ENCODE peak calls at places on chromosomes 13 and 19, in six cellular contexts. C is WTC11, T is H1, W is K562, L is GM12878, M is HepG2. O is an unnamed sample.

GRCh38 chr19:11195169-11195568 is 2.2 kb downstream of the KANK2 start:
- DNase-seq in C (no peak), T (no peak), W (no peak), L (no peak), M (no peak), O (no peak)

GRCh38 chr19:3304871-3305423 is 61.4 kb upstream of the NFIC start:
- DNase-seq in C (peak; percentile 81), T (no peak), W (peak; percentile 62), L (peak; percentile 27), M (peak; percentile 58), O (peak; percentile 87)

GRCh38 chr13:36674337-36675212 is 755 bp downstream of the SERTM1 start:
- DNase-seq in C (peak; percentile 14), T (no peak), W (no peak), L (no peak), M (no peak), O (peak; percentile 45)

GRCh38 chr19:40592170-40592569 is 9.0 kb upstream of the LTBP4 start:
- DNase-seq in C (no peak), T (no peak), W (peak; percentile 47), L (no peak), M (peak; percentile 36), O (peak; percentile 89)

GRCh38 chr19:861756-862528 is 2.5 kb downstream of the CFD start:
- DNase-seq in C (peak; percentile 96), T (peak; percentile 91), W (peak; percentile 98), L (no peak), M (peak; percentile 41), O (peak; percentile 94)

GRCh38 chr13:108561152-108561551 is 68.3 kb upstream of the MYO16 start:
- DNase-seq in C (no peak), T (no peak), W (no peak), L (no peak), M (no peak), O (no peak)

GRCh38 chr19:7668842-7669241 is at the start of gene RETN:
- DNase-seq in C (no peak), T (no peak), W (no peak), L (no peak), M (no peak), O (no peak)

GRCh38 chr19:46976845-46977320 is 42.8 kb upstream of the NPAS1 start:
- DNase-seq in C (peak; percentile 49), T (no peak), W (peak; percentile 74), L (no peak), M (no peak), O (peak; percentile 70)

GRCh38 chr19:16226184-16226591 is 28.5 kb downstream of the AP1M1 start:
- DNase-seq in C (no peak), T (no peak), W (no peak), L (no peak), M (no peak), O (no peak)

GRCh38 chr13:60152904-60153303 is 10.8 kb downstream of the DIAPH3 start:
- DNase-seq in C (no peak), T (no peak), W (no peak), L (no peak), M (no peak), O (no peak)

GRCh38 chr19:2809387-2810140 is 10.1 kb upstream of the ZNF554 start:
- DNase-seq in C (no peak), T (no peak), W (no peak), L (no peak), M (no peak), O (no peak)

GRCh38 chr19:20662421-20663105 is 1.2 kb upstream of the ZNF626 start:
- DNase-seq in C (no peak), T (no peak), W (no peak), L (no peak), M (no peak), O (no peak)

GRCh38 chr13:111213964-111214726 is 99.0 kb downstream of the ARHGEF7 start:
- DNase-seq in C (no peak), T (no peak), W (no peak), L (no peak), M (no peak), O (peak; percentile 41)

GRCh38 chr13:28376604-28377003 is 118.3 kb downstream of the FLT1 start:
- DNase-seq in C (no peak), T (no peak), W (peak; percentile 28), L (no peak), M (no peak), O (no peak)

GRCh38 chr19:16831531-16831930 is 2.3 kb downstream of the SIN3B start:
- DNase-seq in C (no peak), T (no peak), W (no peak), L (no peak), M (no peak), O (no peak)

GRCh38 chr19:11227201-11227886 is 12.1 kb upstream of the ANGPTL8 start:
- DNase-seq in C (peak; percentile 92), T (peak; percentile 88), W (peak; percentile 92), L (no peak), M (peak; percentile 27), O (peak; percentile 95)

GRCh38 chr19:56111601-56112312 is 9.3 kb downstream of the ZNF787 start:
- DNase-seq in C (no peak), T (no peak), W (no peak), L (no peak), M (peak; percentile 45), O (peak; percentile 53)

GRCh38 chr19:3981736-3982681 is 3.3 kb downstream of the EEF2 start:
- DNase-seq in C (no peak), T (no peak), W (no peak), L (no peak), M (no peak), O (no peak)

GRCh38 chr13:26584713-26585112 is 27.2 kb downstream of the WASF3 start:
- DNase-seq in C (no peak), T (no peak), W (no peak), L (no peak), M (no peak), O (no peak)

GRCh38 chr13:59458908-59459579 is 704.7 kb downstream of the DIAPH3 start:
- DNase-seq in C (no peak), T (no peak), W (no peak), L (no peak), M (no peak), O (peak; percentile 31)

GRCh38 chr13:68988176-68988575 is 1119.5 kb upstream of the ATXN8OS start:
- DNase-seq in C (no peak), T (no peak), W (no peak), L (no peak), M (no peak), O (no peak)

GRCh38 chr19:58476498-58477015 is 405 bp downstream of the ZNF446 start:
- DNase-seq in C (no peak), T (no peak), W (peak; percentile 53), L (no peak), M (peak; percentile 25), O (no peak)

GRCh38 chr19:58020129-58020528 is 13.7 kb upstream of the ZSCAN1 start:
- DNase-seq in C (no peak), T (no peak), W (no peak), L (no peak), M (no peak), O (no peak)

GRCh38 chr13:113742445-113743120 is 16.4 kb upstream of the TMEM255B start:
- DNase-seq in C (no peak), T (no peak), W (no peak), L (no peak), M (no peak), O (no peak)

GRCh38 chr13:94114166-94114565 is 365.3 kb downstream of the DCT start:
- DNase-seq in C (no peak), T (no peak), W (no peak), L (no peak), M (no peak), O (no peak)

GRCh38 chr13:94110011-94110410 is 369.5 kb downstream of the DCT start:
- DNase-seq in C (no peak), T (no peak), W (no peak), L (no peak), M (no peak), O (no peak)

GRCh38 chr13:94115054-94115453 is 364.4 kb downstream of the DCT start:
- DNase-seq in C (no peak), T (no peak), W (no peak), L (no peak), M (no peak), O (peak; percentile 19)

GRCh38 chr13:94112227-94112626 is 367.3 kb downstream of the DCT start:
- DNase-seq in C (no peak), T (no peak), W (no peak), L (no peak), M (peak; percentile 28), O (no peak)

GRCh38 chr13:94112731-94113130 is 366.8 kb downstream of the DCT start:
- DNase-seq in C (no peak), T (no peak), W (no peak), L (no peak), M (no peak), O (no peak)
- TF ChIP-seq CREB1 in C (no peak), T (no peak), W (no peak), L (no peak), M (no peak), O (no peak)

DNA sequence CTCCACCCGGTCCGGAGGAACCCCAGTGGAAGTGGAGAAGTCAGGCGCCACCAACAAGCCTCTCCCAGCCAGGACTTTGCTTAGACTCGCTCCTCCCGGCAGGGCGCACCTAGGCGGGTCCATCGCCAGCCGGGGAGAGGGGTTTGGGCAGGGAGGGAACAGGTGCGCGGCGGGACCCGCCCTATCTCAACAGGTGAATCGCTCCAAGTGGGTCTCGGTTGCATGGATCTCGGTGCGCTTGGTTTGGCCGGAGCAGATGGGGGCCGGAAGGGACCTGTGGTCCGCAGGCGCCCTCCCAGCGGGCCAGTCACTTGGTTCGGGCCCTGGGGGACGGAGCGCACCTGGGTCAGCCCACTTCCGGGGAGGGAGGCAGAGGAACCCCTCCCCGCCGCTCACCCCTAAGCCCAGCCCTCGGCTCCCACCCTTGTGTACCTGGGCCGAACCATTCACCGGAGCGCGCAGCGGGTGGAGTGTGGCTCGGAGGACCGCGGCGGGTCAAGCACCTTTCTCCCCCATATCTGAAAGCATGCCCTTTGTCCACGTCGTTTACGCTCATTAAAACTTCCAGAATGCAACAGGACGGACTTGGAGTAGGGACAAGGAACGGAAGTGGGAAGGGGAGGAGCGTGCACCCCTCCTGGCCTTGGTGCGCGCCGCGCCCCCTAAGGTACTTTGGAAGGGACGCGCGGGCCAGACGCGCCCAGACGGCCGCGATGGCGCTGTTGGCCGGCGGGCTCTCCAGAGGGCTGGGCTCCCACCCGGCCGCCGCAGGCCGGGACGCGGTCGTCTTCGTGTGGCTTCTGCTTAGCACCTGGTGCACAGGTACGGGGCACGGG is at the start of gene LSR:
- DNase-seq in C (peak; percentile 92), T (peak; percentile 88), W (peak; percentile 97), L (peak; percentile 70), M (peak; percentile 89), O (peak; percentile 98)
- TF ChIP-seq CTCF in C (no peak), T (peak; percentile 19), W (no peak), L (no peak), M (peak; percentile 34), O (no peak)

GRCh38 chr13:33958964-33959363 is 141.0 kb downstream of the RFC3 start:
- DNase-seq in C (no peak), T (no peak), W (no peak), L (peak; percentile 8), M (no peak), O (no peak)

GRCh38 chr13:33953203-33953602 is 135.3 kb downstream of the RFC3 start:
- DNase-seq in C (no peak), T (no peak), W (no peak), L (no peak), M (no peak), O (no peak)

GRCh38 chr13:33957497-33957905 is 139.6 kb downstream of the RFC3 start:
- DNase-seq in C (no peak), T (no peak), W (no peak), L (no peak), M (peak; percentile 93), O (no peak)

GRCh38 chr13:33953781-33954180 is 135.8 kb downstream of the RFC3 start:
- DNase-seq in C (no peak), T (no peak), W (no peak), L (no peak), M (no peak), O (no peak)
- TF ChIP-seq CREB1 in C (no peak), T (no peak), W (no peak), L (no peak), M (no peak), O (no peak)

GRCh38 chr13:106036870-106037269 is 498.6 kb downstream of the EFNB2 start:
- DNase-seq in C (peak; percentile 24), T (no peak), W (no peak), L (no peak), M (no peak), O (peak; percentile 39)
- TF ChIP-seq CTCF in C (no peak), T (peak; percentile 54), W (no peak), L (no peak), M (peak; percentile 31), O (peak; percentile 54)